ENCODE peak calls at places on chromosomes 11 and 22, in nine cellular contexts. One of them, this sample, is unnamed.
A peak's percentile ranks its signal among the peaks of the same experiment; 100 is the strongest.

GRCh38 chr22:41480397-41480735 is 11.4 kb downstream of the ACO2 start:
- DNase-seq in GM23248: peak; percentile 77
- DNase-seq in PC-9: no peak
- DNase-seq in mesenchymal stem cell: no peak
- DNase-seq in neural progenitor cell: no peak
- DNase-seq in IMR-90: peak; percentile 92
- DNase-seq in fibroblast of lung: peak; percentile 83
- DNase-seq in HepG2: no peak
- DNase-seq in neuronal stem cell: no peak
- DNase-seq in this sample: no peak

GRCh38 chr22:22403771-22404170 is 104.8 kb downstream of the ZNF280B start:
- DNase-seq in GM23248: peak; percentile 1
- DNase-seq in PC-9: no peak
- DNase-seq in mesenchymal stem cell: no peak
- DNase-seq in neural progenitor cell: no peak
- DNase-seq in IMR-90: no peak
- DNase-seq in fibroblast of lung: no peak
- DNase-seq in HepG2: peak; percentile 25
- DNase-seq in neuronal stem cell: no peak
- DNase-seq in this sample: no peak

GRCh38 chr22:24703101-24703500 is 71.4 kb downstream of the PIWIL3 start:
- DNase-seq in GM23248: peak; percentile 24
- DNase-seq in PC-9: no peak
- DNase-seq in mesenchymal stem cell: no peak
- DNase-seq in neural progenitor cell: no peak
- DNase-seq in IMR-90: peak; percentile 74
- DNase-seq in fibroblast of lung: peak; percentile 5
- DNase-seq in HepG2: peak; percentile 70
- DNase-seq in neuronal stem cell: no peak
- DNase-seq in this sample: peak; percentile 6

GRCh38 chr11:134399293-134399654 is 12.8 kb downstream of the B3GAT1 start:
- DNase-seq in GM23248: no peak
- DNase-seq in PC-9: no peak
- DNase-seq in mesenchymal stem cell: no peak
- DNase-seq in neural progenitor cell: no peak
- DNase-seq in IMR-90: no peak
- DNase-seq in fibroblast of lung: no peak
- DNase-seq in HepG2: no peak
- DNase-seq in neuronal stem cell: no peak
- DNase-seq in this sample: no peak

GRCh38 chr11:10807629-10808552 is 835 bp downstream of the EIF4G2 start:
- DNase-seq in GM23248: peak; percentile 78
- DNase-seq in PC-9: peak; percentile 25
- DNase-seq in mesenchymal stem cell: peak; percentile 52
- DNase-seq in neural progenitor cell: peak; percentile 65
- DNase-seq in IMR-90: peak; percentile 37
- DNase-seq in fibroblast of lung: peak; percentile 54
- DNase-seq in HepG2: peak; percentile 32
- DNase-seq in neuronal stem cell: peak; percentile 35
- DNase-seq in this sample: peak; percentile 48

GRCh38 chr11:114586797-114587196 is 8.8 kb downstream of the NXPE4 start:
- DNase-seq in GM23248: no peak
- DNase-seq in PC-9: no peak
- DNase-seq in mesenchymal stem cell: no peak
- DNase-seq in neural progenitor cell: no peak
- DNase-seq in IMR-90: peak; percentile 10
- DNase-seq in fibroblast of lung: no peak
- DNase-seq in HepG2: no peak
- DNase-seq in neuronal stem cell: no peak
- DNase-seq in this sample: no peak

GRCh38 chr11:96964661-96965060 is 574.8 kb downstream of the JRKL start:
- DNase-seq in GM23248: no peak
- DNase-seq in PC-9: no peak
- DNase-seq in mesenchymal stem cell: peak; percentile 28
- DNase-seq in neural progenitor cell: peak; percentile 2
- DNase-seq in IMR-90: no peak
- DNase-seq in fibroblast of lung: no peak
- DNase-seq in HepG2: peak; percentile 1
- DNase-seq in neuronal stem cell: no peak
- DNase-seq in this sample: no peak

GRCh38 chr22:38719196-38719595 is 13.5 kb downstream of the GTPBP1 start:
- DNase-seq in GM23248: no peak
- DNase-seq in PC-9: no peak
- DNase-seq in mesenchymal stem cell: no peak
- DNase-seq in neural progenitor cell: no peak
- DNase-seq in IMR-90: no peak
- DNase-seq in fibroblast of lung: no peak
- DNase-seq in HepG2: no peak
- DNase-seq in neuronal stem cell: no peak
- DNase-seq in this sample: no peak

GRCh38 chr11:26992031-26992541 is 1.8 kb upstream of the FIBIN start:
- DNase-seq in GM23248: peak; percentile 92
- DNase-seq in PC-9: no peak
- DNase-seq in mesenchymal stem cell: peak; percentile 90
- DNase-seq in neural progenitor cell: no peak
- DNase-seq in IMR-90: peak; percentile 93
- DNase-seq in fibroblast of lung: peak; percentile 91
- DNase-seq in HepG2: no peak
- DNase-seq in neuronal stem cell: no peak
- DNase-seq in this sample: peak; percentile 88

GRCh38 chr22:28989035-28989464 is 72.6 kb downstream of the C22orf31 start:
- DNase-seq in GM23248: peak; percentile 11
- DNase-seq in PC-9: no peak
- DNase-seq in mesenchymal stem cell: no peak
- DNase-seq in neural progenitor cell: no peak
- DNase-seq in IMR-90: no peak
- DNase-seq in fibroblast of lung: peak; percentile 82
- DNase-seq in HepG2: no peak
- DNase-seq in neuronal stem cell: no peak
- DNase-seq in this sample: peak; percentile 88

GRCh38 chr11:11567862-11568650 is 53.7 kb downstream of the GALNT18 start:
- DNase-seq in GM23248: peak; percentile 51
- DNase-seq in PC-9: no peak
- DNase-seq in mesenchymal stem cell: peak; percentile 15
- DNase-seq in neural progenitor cell: no peak
- DNase-seq in IMR-90: peak; percentile 30
- DNase-seq in fibroblast of lung: peak; percentile 54
- DNase-seq in HepG2: no peak
- DNase-seq in neuronal stem cell: no peak
- DNase-seq in this sample: peak; percentile 83

GRCh38 chr22:43057641-43058040 is 31.6 kb downstream of the TTLL1 start:
- DNase-seq in GM23248: no peak
- DNase-seq in PC-9: no peak
- DNase-seq in mesenchymal stem cell: no peak
- DNase-seq in neural progenitor cell: no peak
- DNase-seq in IMR-90: no peak
- DNase-seq in fibroblast of lung: no peak
- DNase-seq in HepG2: no peak
- DNase-seq in neuronal stem cell: no peak
- DNase-seq in this sample: no peak

GRCh38 chr22:31275576-31275975 is 16.7 kb downstream of the PIK3IP1 start:
- DNase-seq in GM23248: no peak
- DNase-seq in PC-9: no peak
- DNase-seq in mesenchymal stem cell: no peak
- DNase-seq in neural progenitor cell: no peak
- DNase-seq in IMR-90: no peak
- DNase-seq in fibroblast of lung: no peak
- DNase-seq in HepG2: no peak
- DNase-seq in neuronal stem cell: no peak
- DNase-seq in this sample: no peak

GRCh38 chr11:111527279-111527678 is 12.7 kb downstream of the HOATZ start:
- DNase-seq in GM23248: no peak
- DNase-seq in PC-9: no peak
- DNase-seq in mesenchymal stem cell: no peak
- DNase-seq in neural progenitor cell: no peak
- DNase-seq in IMR-90: no peak
- DNase-seq in fibroblast of lung: no peak
- DNase-seq in HepG2: no peak
- DNase-seq in neuronal stem cell: no peak
- DNase-seq in this sample: no peak

GRCh38 chr11:3199537-3200295 is 18.9 kb downstream of the MRGPRG start:
- DNase-seq in GM23248: no peak
- DNase-seq in PC-9: no peak
- DNase-seq in mesenchymal stem cell: no peak
- DNase-seq in neural progenitor cell: no peak
- DNase-seq in IMR-90: no peak
- DNase-seq in fibroblast of lung: no peak
- DNase-seq in HepG2: no peak
- DNase-seq in neuronal stem cell: no peak
- DNase-seq in this sample: no peak

GRCh38 chr11:1906146-1906545 is 13.4 kb upstream of the TNNT3 start:
- DNase-seq in GM23248: no peak
- DNase-seq in PC-9: no peak
- DNase-seq in mesenchymal stem cell: no peak
- DNase-seq in neural progenitor cell: no peak
- DNase-seq in IMR-90: no peak
- DNase-seq in fibroblast of lung: no peak
- DNase-seq in HepG2: no peak
- DNase-seq in neuronal stem cell: no peak
- DNase-seq in this sample: no peak

GRCh38 chr11:61113209-61113608 is 10.9 kb downstream of the CD5 start:
- DNase-seq in GM23248: no peak
- DNase-seq in PC-9: no peak
- DNase-seq in mesenchymal stem cell: no peak
- DNase-seq in neural progenitor cell: no peak
- DNase-seq in IMR-90: no peak
- DNase-seq in fibroblast of lung: no peak
- DNase-seq in HepG2: no peak
- DNase-seq in neuronal stem cell: no peak
- DNase-seq in this sample: no peak

GRCh38 chr11:13786688-13787087 is 118.2 kb downstream of the FAR1 start:
- DNase-seq in GM23248: no peak
- DNase-seq in PC-9: no peak
- DNase-seq in mesenchymal stem cell: no peak
- DNase-seq in neural progenitor cell: no peak
- DNase-seq in IMR-90: no peak
- DNase-seq in fibroblast of lung: no peak
- DNase-seq in HepG2: no peak
- DNase-seq in neuronal stem cell: no peak
- DNase-seq in this sample: no peak
- H3K4me2 ChIP-seq in GM23248: no peak overlapping the region
- H3K4me2 ChIP-seq in PC-9: no peak overlapping the region
- H3K4me2 ChIP-seq in mesenchymal stem cell: no peak overlapping the region
- H3K4me2 ChIP-seq in neural progenitor cell: no peak overlapping the region
- H3K4me2 ChIP-seq in IMR-90: no peak overlapping the region
- H3K4me2 ChIP-seq in fibroblast of lung: no peak overlapping the region
- H3K4me2 ChIP-seq in HepG2: no peak overlapping the region
- H3K4me2 ChIP-seq in neuronal stem cell: no peak overlapping the region
- H3K4me2 ChIP-seq in this sample: no peak overlapping the region

GRCh38 chr11:62556102-62556871 is 9.7 kb upstream of the AHNAK start:
- DNase-seq in GM23248: peak; percentile 99
- DNase-seq in PC-9: peak; percentile 94
- DNase-seq in mesenchymal stem cell: peak; percentile 98
- DNase-seq in neural progenitor cell: peak; percentile 85
- DNase-seq in IMR-90: peak; percentile 95
- DNase-seq in fibroblast of lung: peak; percentile 92
- DNase-seq in HepG2: no peak
- DNase-seq in neuronal stem cell: no peak
- DNase-seq in this sample: peak; percentile 96

GRCh38 chr11:62560566-62561103 is 13.1 kb downstream of the EEF1G start:
- DNase-seq in GM23248: peak; percentile 98
- DNase-seq in PC-9: peak; percentile 99
- DNase-seq in mesenchymal stem cell: peak; percentile 97
- DNase-seq in neural progenitor cell: peak; percentile 91
- DNase-seq in IMR-90: peak; percentile 98
- DNase-seq in fibroblast of lung: peak; percentile 98
- DNase-seq in HepG2: peak; percentile 91
- DNase-seq in neuronal stem cell: peak; percentile 82
- DNase-seq in this sample: peak; percentile 97

GRCh38 chr11:62556872-62557631 is 10.4 kb upstream of the AHNAK start:
- DNase-seq in GM23248: peak; percentile 36
- DNase-seq in PC-9: no peak
- DNase-seq in mesenchymal stem cell: no peak
- DNase-seq in neural progenitor cell: no peak
- DNase-seq in IMR-90: peak; percentile 11
- DNase-seq in fibroblast of lung: no peak
- DNase-seq in HepG2: no peak
- DNase-seq in neuronal stem cell: no peak
- DNase-seq in this sample: no peak

GRCh38 chr11:62559204-62559603 is 12.6 kb upstream of the AHNAK start:
- DNase-seq in GM23248: no peak
- DNase-seq in PC-9: no peak
- DNase-seq in mesenchymal stem cell: no peak
- DNase-seq in neural progenitor cell: peak; percentile 18
- DNase-seq in IMR-90: no peak
- DNase-seq in fibroblast of lung: no peak
- DNase-seq in HepG2: no peak
- DNase-seq in neuronal stem cell: no peak
- DNase-seq in this sample: no peak

DNA sequence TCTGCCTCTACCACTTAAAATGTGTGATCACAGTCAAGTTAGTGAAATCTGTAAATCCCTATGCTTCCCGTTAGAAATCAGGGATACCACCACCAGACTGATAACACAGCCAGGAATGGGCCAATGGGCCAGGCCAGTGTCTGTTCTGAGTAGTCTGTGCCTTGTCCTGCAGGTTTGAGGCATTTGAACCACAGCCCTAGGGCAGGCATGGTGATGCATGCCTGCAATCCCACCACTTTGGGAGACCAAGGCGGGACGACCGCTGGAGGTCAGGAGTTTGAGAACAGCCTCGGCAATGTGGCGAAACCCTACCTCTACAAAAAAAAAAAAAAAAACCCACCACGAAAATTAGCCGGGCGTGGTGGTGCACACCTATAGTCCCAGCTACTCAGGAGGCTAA is 12.1 kb upstream of the AHNAK start:
- DNase-seq in GM23248: no peak
- DNase-seq in PC-9: no peak
- DNase-seq in mesenchymal stem cell: no peak
- DNase-seq in neural progenitor cell: no peak
- DNase-seq in IMR-90: no peak
- DNase-seq in fibroblast of lung: no peak
- DNase-seq in HepG2: no peak
- DNase-seq in neuronal stem cell: no peak
- DNase-seq in this sample: no peak
- H3K27ac ChIP-seq in GM23248: peak overlapping the region; percentile 25
- H3K27ac ChIP-seq in PC-9: peak overlapping the region; percentile 92
- H3K27ac ChIP-seq in mesenchymal stem cell: peak overlapping the region; percentile 78
- H3K27ac ChIP-seq in neural progenitor cell: peak overlapping the region; percentile 70
- H3K27ac ChIP-seq in IMR-90: no peak overlapping the region
- H3K27ac ChIP-seq in fibroblast of lung: no peak overlapping the region
- H3K27ac ChIP-seq in HepG2: no peak overlapping the region
- H3K27ac ChIP-seq in neuronal stem cell: no peak overlapping the region
- H3K27ac ChIP-seq in this sample: peak overlapping the region; percentile 11

GRCh38 chr11:17229481-17230152 is 21.8 kb upstream of the PIK3C2A start:
- DNase-seq in GM23248: peak; percentile 17
- DNase-seq in PC-9: no peak
- DNase-seq in mesenchymal stem cell: no peak
- DNase-seq in neural progenitor cell: no peak
- DNase-seq in IMR-90: no peak
- DNase-seq in fibroblast of lung: no peak
- DNase-seq in HepG2: no peak
- DNase-seq in neuronal stem cell: no peak
- DNase-seq in this sample: no peak

GRCh38 chr11:17230867-17231851 is 23.4 kb upstream of the PIK3C2A start:
- DNase-seq in GM23248: no peak
- DNase-seq in PC-9: no peak
- DNase-seq in mesenchymal stem cell: no peak
- DNase-seq in neural progenitor cell: no peak
- DNase-seq in IMR-90: no peak
- DNase-seq in fibroblast of lung: no peak
- DNase-seq in HepG2: no peak
- DNase-seq in neuronal stem cell: no peak
- DNase-seq in this sample: no peak
- H2AFZ ChIP-seq in GM23248: no peak overlapping the region
- H2AFZ ChIP-seq in PC-9: no peak overlapping the region
- H2AFZ ChIP-seq in mesenchymal stem cell: no peak overlapping the region
- H2AFZ ChIP-seq in neural progenitor cell: no peak overlapping the region
- H2AFZ ChIP-seq in IMR-90: no peak overlapping the region
- H2AFZ ChIP-seq in fibroblast of lung: no peak overlapping the region
- H2AFZ ChIP-seq in HepG2: no peak overlapping the region
- H2AFZ ChIP-seq in neuronal stem cell: no peak overlapping the region
- H2AFZ ChIP-seq in this sample: no peak overlapping the region

GRCh38 chr11:76424891-76425290 is 19.9 kb upstream of the EMSY start:
- DNase-seq in GM23248: no peak
- DNase-seq in PC-9: no peak
- DNase-seq in mesenchymal stem cell: no peak
- DNase-seq in neural progenitor cell: no peak
- DNase-seq in IMR-90: no peak
- DNase-seq in fibroblast of lung: no peak
- DNase-seq in HepG2: no peak
- DNase-seq in neuronal stem cell: no peak
- DNase-seq in this sample: no peak
- H3K4me2 ChIP-seq in GM23248: no peak overlapping the region
- H3K4me2 ChIP-seq in PC-9: no peak overlapping the region
- H3K4me2 ChIP-seq in mesenchymal stem cell: no peak overlapping the region
- H3K4me2 ChIP-seq in neural progenitor cell: no peak overlapping the region
- H3K4me2 ChIP-seq in IMR-90: no peak overlapping the region
- H3K4me2 ChIP-seq in fibroblast of lung: no peak overlapping the region
- H3K4me2 ChIP-seq in HepG2: no peak overlapping the region
- H3K4me2 ChIP-seq in neuronal stem cell: no peak overlapping the region
- H3K4me2 ChIP-seq in this sample: no peak overlapping the region